ENCODE peak calls at places on chromosomes 16 and 17, in eight cellular contexts. Y, Z, B, M, T, C, L and Q are unnamed samples.

GRCh38 chr16:31460582-31461002 is 1.3 kb downstream of the ARMC5 start:
- DNase-seq in Y (peak), Z (peak), B (no peak), M (no peak), T (no peak), C (peak), L (no peak), Q (peak)

GRCh38 chr17:28828294-28829040 is 14.1 kb downstream of the FAM222B start:
- DNase-seq in Y (peak), Z (no peak), B (peak), M (no peak), T (no peak), C (no peak), L (no peak), Q (peak)

GRCh38 chr16:75000481-75001081 is 1.8 kb downstream of the ZNRF1 start:
- DNase-seq in Y (no peak), Z (no peak), B (no peak), M (no peak), T (no peak), C (no peak), L (no peak), Q (peak)

GRCh38 chr17:45096141-45096540 is 35.0 kb downstream of the NMT1 start:
- DNase-seq in Y (no peak), Z (no peak), B (no peak), M (no peak), T (no peak), C (peak), L (peak), Q (peak)

GRCh38 chr16:48745541-48745940 is 135.6 kb upstream of the N4BP1 start:
- DNase-seq in Y (no peak), Z (no peak), B (no peak), M (no peak), T (no peak), C (no peak), L (no peak), Q (no peak)

GRCh38 chr16:23941025-23941424 is 105.2 kb downstream of the PRKCB start:
- DNase-seq in Y (no peak), Z (no peak), B (no peak), M (no peak), T (no peak), C (no peak), L (no peak), Q (no peak)

GRCh38 chr16:27402569-27402963 is 592 bp downstream of the IL21R start:
- DNase-seq in Y (no peak), Z (no peak), B (no peak), M (no peak), T (no peak), C (no peak), L (no peak), Q (no peak)

GRCh38 chr17:79057727-79058400 is 16.8 kb upstream of the ENGASE start:
- DNase-seq in Y (no peak), Z (peak), B (no peak), M (no peak), T (no peak), C (no peak), L (no peak), Q (no peak)

GRCh38 chr16:2174396-2175131 is 19.0 kb downstream of the TRAF7 start:
- DNase-seq in Y (no peak), Z (no peak), B (no peak), M (no peak), T (no peak), C (no peak), L (no peak), Q (no peak)

GRCh38 chr16:12119562-12119961 is 143.0 kb downstream of the SNX29 start:
- DNase-seq in Y (no peak), Z (no peak), B (peak), M (no peak), T (no peak), C (no peak), L (no peak), Q (no peak)

GRCh38 chr17:19508327-19508867 is 25.3 kb upstream of the SLC47A1 start:
- DNase-seq in Y (no peak), Z (no peak), B (no peak), M (no peak), T (no peak), C (peak), L (no peak), Q (no peak)

GRCh38 chr17:18921912-18922451 is 30.0 kb upstream of the SLC5A10 start:
- DNase-seq in Y (no peak), Z (no peak), B (no peak), M (no peak), T (no peak), C (peak), L (no peak), Q (peak)

GRCh38 chr16:2284797-2285576 is 17.1 kb upstream of the RNPS1 start:
- DNase-seq in Y (no peak), Z (no peak), B (no peak), M (no peak), T (no peak), C (no peak), L (no peak), Q (no peak)

GRCh38 chr17:62807812-62808575 is at the start of gene MARCHF10:
- DNase-seq in Y (no peak), Z (no peak), B (peak), M (no peak), T (peak), C (peak), L (peak), Q (no peak)

GRCh38 chr16:25224731-25225319 is 8.1 kb downstream of the AQP8 start:
- DNase-seq in Y (no peak), Z (no peak), B (no peak), M (no peak), T (no peak), C (no peak), L (no peak), Q (no peak)

GRCh38 chr16:11774065-11774626 is 22.9 kb downstream of the ZC3H7A start:
- DNase-seq in Y (no peak), Z (no peak), B (no peak), M (no peak), T (no peak), C (no peak), L (no peak), Q (no peak)

GRCh38 chr17:37488009-37488604 is 1.6 kb upstream of the DUSP14 start:
- DNase-seq in Y (peak), Z (no peak), B (no peak), M (no peak), T (no peak), C (no peak), L (peak), Q (peak)

GRCh38 chr17:58991718-58992331 is 114.9 kb downstream of the TRIM37 start:
- DNase-seq in Y (no peak), Z (peak), B (peak), M (no peak), T (no peak), C (no peak), L (peak), Q (peak)

GRCh38 chr17:15290186-15290536 is 25.0 kb upstream of the PMP22 start:
- DNase-seq in Y (no peak), Z (no peak), B (no peak), M (no peak), T (no peak), C (no peak), L (no peak), Q (no peak)

GRCh38 chr17:45319239-45319703 is 2.5 kb upstream of the MAP3K14 start:
- DNase-seq in Y (no peak), Z (no peak), B (no peak), M (no peak), T (peak), C (no peak), L (no peak), Q (no peak)

GRCh38 chr16:84209989-84210388 is 19.0 kb downstream of the ADAD2 start:
- DNase-seq in Y (no peak), Z (no peak), B (no peak), M (no peak), T (no peak), C (peak), L (no peak), Q (no peak)

GRCh38 chr17:5254903-5255521 is 20.4 kb upstream of the SCIMP start:
- DNase-seq in Y (no peak), Z (no peak), B (no peak), M (no peak), T (no peak), C (peak), L (no peak), Q (no peak)

GRCh38 chr16:88835383-88835782 is 21.4 kb downstream of the GALNS start:
- DNase-seq in Y (peak), Z (no peak), B (no peak), M (no peak), T (no peak), C (no peak), L (no peak), Q (no peak)

GRCh38 chr16:30997887-30998711 is 12.3 kb downstream of the STX1B start:
- DNase-seq in Y (no peak), Z (no peak), B (no peak), M (no peak), T (no peak), C (no peak), L (no peak), Q (peak)

GRCh38 chr16:28951410-28951943 is 740 bp downstream of the NFATC2IP start:
- DNase-seq in Y (no peak), Z (peak), B (no peak), M (no peak), T (no peak), C (no peak), L (no peak), Q (no peak)

GRCh38 chr17:19928299-19928698 is 49.3 kb downstream of the AKAP10 start:
- DNase-seq in Y (peak), Z (no peak), B (no peak), M (no peak), T (no peak), C (no peak), L (no peak), Q (peak)

GRCh38 chr17:60154616-60155426 is 5.0 kb downstream of the CA4 start:
- DNase-seq in Y (peak), Z (no peak), B (peak), M (no peak), T (peak), C (no peak), L (no peak), Q (peak)

GRCh38 chr17:76556759-76557367 is 17.0 kb downstream of the PRCD start:
- DNase-seq in Y (no peak), Z (peak), B (peak), M (no peak), T (peak), C (no peak), L (peak), Q (peak)

GRCh38 chr17:65389426-65389825 is 172.0 kb downstream of the AXIN2 start:
- DNase-seq in Y (peak), Z (no peak), B (no peak), M (no peak), T (no peak), C (no peak), L (no peak), Q (peak)

GRCh38 chr17:7014995-7015586 is 2.7 kb downstream of the RNASEK start:
- DNase-seq in Y (no peak), Z (no peak), B (no peak), M (no peak), T (no peak), C (peak), L (no peak), Q (peak)

GRCh38 chr16:30901201-30902069 is 5.0 kb downstream of the CTF1 start:
- DNase-seq in Y (no peak), Z (no peak), B (no peak), M (no peak), T (no peak), C (no peak), L (no peak), Q (no peak)

GRCh38 chr17:74779948-74780400 is 3.8 kb upstream of the NAT9 start:
- DNase-seq in Y (no peak), Z (no peak), B (peak), M (peak), T (peak), C (peak), L (no peak), Q (no peak)

DNA sequence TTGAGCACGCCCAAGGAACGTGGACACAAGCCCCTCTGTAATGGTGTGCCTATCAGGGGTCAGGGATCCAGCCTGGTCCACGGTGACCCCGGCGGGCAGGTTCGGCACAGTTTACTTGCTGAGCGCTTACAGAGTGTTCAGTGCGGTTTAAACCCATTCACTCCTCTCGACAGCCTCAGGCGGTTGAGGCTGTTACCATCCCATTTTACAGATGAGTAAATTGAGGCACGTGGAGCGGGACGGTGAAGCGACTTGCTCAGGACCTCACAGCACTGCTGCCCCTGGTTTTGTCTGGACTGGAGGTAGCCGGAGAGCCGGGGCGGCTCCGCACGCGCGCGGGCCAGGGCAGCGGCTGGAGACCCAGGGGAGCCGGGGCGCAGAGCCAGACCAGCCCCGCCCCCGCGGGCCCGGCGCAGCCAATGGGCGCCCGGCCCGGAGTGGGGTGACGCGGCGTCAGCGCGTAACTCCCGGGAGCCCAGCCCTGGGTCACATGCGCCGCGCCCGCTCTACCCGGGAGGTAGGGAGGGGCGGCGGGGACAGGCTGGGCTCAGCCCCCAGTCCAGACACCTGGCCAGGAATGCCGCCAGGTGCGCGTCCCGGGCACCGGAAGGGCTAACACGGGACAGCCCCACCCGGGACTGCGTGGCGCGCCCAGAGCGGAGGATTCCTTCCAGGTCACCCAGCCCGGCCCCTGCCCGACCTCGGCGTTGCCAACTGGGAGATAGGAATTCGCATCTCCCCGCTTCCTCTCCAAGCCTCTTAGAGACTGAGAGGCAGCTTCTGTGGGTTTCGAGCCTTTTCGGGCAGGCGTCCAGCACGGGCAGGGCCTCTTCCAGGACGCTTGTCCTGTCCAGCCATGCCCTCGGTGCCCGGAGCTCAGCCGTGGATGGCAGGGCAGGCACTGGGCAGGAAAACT is 3.3 kb upstream of the SREBF1 start:
- DNase-seq in Y (no peak), Z (peak), B (peak), M (peak), T (peak), C (peak), L (peak), Q (peak)
- TF ChIP-seq CTCF in Y (no peak), Z (no peak), B (no peak), M (no peak), T (no peak), C (no peak), L (no peak), Q (no peak)

GRCh38 chr17:8121531-8122390 is 2.1 kb downstream of the HES7 start:
- DNase-seq in Y (no peak), Z (peak), B (no peak), M (no peak), T (no peak), C (peak), L (peak), Q (peak)
- TF ChIP-seq CTCF in Y (peak), Z (no peak), B (peak), M (peak), T (peak), C (peak), L (peak), Q (peak)

DNA sequence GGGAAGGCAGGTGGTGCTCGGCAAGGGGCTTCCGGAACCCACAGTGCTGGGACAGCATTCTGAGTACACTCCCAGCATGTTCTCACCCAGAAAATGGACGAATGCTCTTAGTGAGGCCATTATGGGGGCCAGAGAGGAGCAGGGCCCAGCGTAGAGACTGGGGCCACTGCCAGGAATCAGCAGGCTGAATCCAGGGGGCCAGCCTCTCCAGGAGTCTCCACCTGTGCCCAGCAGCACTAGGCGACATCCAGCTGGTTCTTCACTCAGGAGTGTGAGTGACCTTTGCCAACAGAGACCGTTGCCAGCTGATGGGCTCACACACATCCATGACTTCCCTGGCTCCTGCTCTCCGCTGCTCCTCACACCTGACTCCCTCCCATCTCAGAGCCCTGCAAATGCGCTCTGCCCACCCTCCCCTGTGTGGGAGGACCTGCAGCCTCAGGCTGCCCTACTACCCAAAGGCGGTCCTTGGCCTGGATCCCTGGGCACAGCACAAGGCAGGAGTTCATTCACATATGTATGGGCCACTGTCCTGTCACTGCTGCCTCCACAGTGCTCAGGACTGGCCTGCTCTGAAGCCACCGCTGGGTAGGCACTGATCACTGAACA is 5.1 kb downstream of the RHBDF1 start:
- DNase-seq in Y (no peak), Z (no peak), B (no peak), M (no peak), T (peak), C (no peak), L (no peak), Q (no peak)
- TF ChIP-seq CTCF in Y (no peak), Z (no peak), B (no peak), M (no peak), T (no peak), C (no peak), L (no peak), Q (no peak)

GRCh38 chr17:49494937-49495841 is at the start of gene NGFR:
- DNase-seq in Y (no peak), Z (no peak), B (no peak), M (no peak), T (no peak), C (peak), L (peak), Q (no peak)
- TF ChIP-seq CTCF in Y (no peak), Z (no peak), B (no peak), M (no peak), T (peak), C (peak), L (peak), Q (no peak)

GRCh38 chr17:72034000-72034399 is 86.8 kb upstream of the SOX9 start:
- DNase-seq in Y (no peak), Z (no peak), B (no peak), M (no peak), T (no peak), C (peak), L (no peak), Q (no peak)

GRCh38 chr17:72031219-72031906 is 89.5 kb upstream of the SOX9 start:
- DNase-seq in Y (no peak), Z (no peak), B (no peak), M (no peak), T (no peak), C (no peak), L (no peak), Q (no peak)

GRCh38 chr17:72033311-72033710 is 87.5 kb upstream of the SOX9 start:
- DNase-seq in Y (no peak), Z (no peak), B (no peak), M (no peak), T (no peak), C (no peak), L (no peak), Q (no peak)

GRCh38 chr17:72025113-72025512 is 95.7 kb upstream of the SOX9 start:
- DNase-seq in Y (no peak), Z (no peak), B (no peak), M (no peak), T (no peak), C (peak), L (no peak), Q (no peak)

GRCh38 chr17:72030067-72030899 is 90.5 kb upstream of the SOX9 start:
- DNase-seq in Y (no peak), Z (peak), B (peak), M (no peak), T (peak), C (peak), L (no peak), Q (peak)
- TF ChIP-seq CTCF in Y (peak), Z (no peak), B (peak), M (peak), T (no peak), C (peak), L (no peak), Q (peak)

DNA sequence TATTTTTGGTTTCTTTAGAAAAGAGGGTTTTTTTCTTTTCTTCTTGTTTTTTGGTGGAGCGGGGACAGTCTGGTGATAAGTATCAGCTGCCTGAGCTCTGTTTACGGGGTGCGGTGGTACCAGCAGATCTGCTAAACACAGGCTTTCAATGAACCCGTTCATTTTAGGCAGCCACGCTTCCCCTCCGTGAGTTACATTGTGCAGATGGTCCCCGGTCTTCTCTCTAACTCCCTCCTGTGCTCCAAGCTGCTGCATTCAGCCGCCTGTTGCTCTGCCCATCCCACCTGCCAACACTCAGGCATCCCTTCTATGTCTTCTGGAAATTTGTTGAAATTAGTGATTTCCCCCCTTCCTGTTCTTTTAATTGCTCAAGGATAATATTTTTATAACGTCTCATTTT is 82.1 kb upstream of the ELAC2 start:
- DNase-seq in Y (no peak), Z (no peak), B (no peak), M (no peak), T (no peak), C (no peak), L (no peak), Q (no peak)
- TF ChIP-seq CTCF in Y (no peak), Z (no peak), B (no peak), M (no peak), T (no peak), C (no peak), L (no peak), Q (no peak)